ENCODE peak calls at places on chromosomes 6 and 20, in five cellular contexts. One of them, this sample, is unnamed.

GRCh38 chr6:110387986-110388385 is 27.4 kb downstream of the DDO start:
- DNase-seq in fibroblast of mammary gland: no peak
- DNase-seq in T-helper 2 cell: no peak
- DNase-seq in HS-5: no peak
- DNase-seq in Calu3: no peak
- DNase-seq in this sample: no peak

GRCh38 chr6:41655706-41656668 is 17.7 kb downstream of the MDFI start:
- DNase-seq in fibroblast of mammary gland: no peak
- DNase-seq in HS-5: no peak
- DNase-seq in T-helper 2 cell: no peak
- DNase-seq in Calu3: no peak
- DNase-seq in this sample: no peak

GRCh38 chr6:158596861-158597260 is 37.0 kb downstream of the TMEM181 start:
- DNase-seq in HS-5: no peak
- DNase-seq in fibroblast of mammary gland: no peak
- DNase-seq in T-helper 2 cell: no peak
- DNase-seq in Calu3: no peak
- DNase-seq in this sample: no peak

GRCh38 chr6:34701199-34701598 is 4.6 kb upstream of the ILRUN start:
- DNase-seq in HS-5: no peak
- DNase-seq in fibroblast of mammary gland: no peak
- DNase-seq in Calu3: no peak
- DNase-seq in T-helper 2 cell: no peak
- DNase-seq in this sample: no peak

GRCh38 chr6:3750324-3751018 is 1.0 kb downstream of the PXDC1 start:
- DNase-seq in Calu3: peak
- DNase-seq in T-helper 2 cell: no peak
- DNase-seq in HS-5: no peak
- DNase-seq in fibroblast of mammary gland: peak
- DNase-seq in this sample: no peak

GRCh38 chr6:90468080-90468479 is 118.8 kb downstream of the MAP3K7 start:
- DNase-seq in Calu3: no peak
- DNase-seq in HS-5: no peak
- DNase-seq in fibroblast of mammary gland: peak
- DNase-seq in T-helper 2 cell: no peak
- DNase-seq in this sample: no peak

GRCh38 chr6:24743265-24743943 is 24.4 kb upstream of the C6orf62 start:
- DNase-seq in Calu3: peak
- DNase-seq in HS-5: peak
- DNase-seq in T-helper 2 cell: no peak
- DNase-seq in fibroblast of mammary gland: peak
- DNase-seq in this sample: no peak

GRCh38 chr20:41956316-41957050 is 338.3 kb upstream of the CHD6 start:
- DNase-seq in HS-5: no peak
- DNase-seq in Calu3: peak
- DNase-seq in fibroblast of mammary gland: peak
- DNase-seq in T-helper 2 cell: no peak
- DNase-seq in this sample: no peak

GRCh38 chr20:34010405-34010895 is 16.7 kb downstream of the RALY start:
- DNase-seq in HS-5: no peak
- DNase-seq in T-helper 2 cell: no peak
- DNase-seq in fibroblast of mammary gland: no peak
- DNase-seq in Calu3: no peak
- DNase-seq in this sample: no peak

GRCh38 chr6:154500769-154501171 is 9.7 kb downstream of the CNKSR3 start:
- DNase-seq in Calu3: no peak
- DNase-seq in fibroblast of mammary gland: no peak
- DNase-seq in T-helper 2 cell: no peak
- DNase-seq in HS-5: no peak
- DNase-seq in this sample: no peak

GRCh38 chr6:163750436-163751031 is 336.0 kb downstream of the QKI start:
- DNase-seq in HS-5: no peak
- DNase-seq in fibroblast of mammary gland: no peak
- DNase-seq in Calu3: no peak
- DNase-seq in T-helper 2 cell: no peak
- DNase-seq in this sample: no peak